ENCODE peak calls at places on chromosome 12, in ten cellular contexts. One of them, this sample, is unnamed.
A peak's percentile ranks its signal among the peaks of the same experiment; 100 is the strongest.

GRCh38 chr12:64633186-64633939 is 23.1 kb downstream of the RASSF3 start:
- DNase-seq in activated CD8-positive, alpha-beta memory T cell treated with anti-CD3 and anti-CD28 coated beads, Interleukin-2, amount 10 ng/mL, durations not matched to agents 7 days and 5 days: no peak
- DNase-seq in GM20000: no peak
- DNase-seq in H9: no peak
- DNase-seq in activated naive CD4-positive, alpha-beta T cell: no peak
- DNase-seq in T-helper 2 cell: no peak
- DNase-seq in activated CD8-positive, alpha-beta T cell treated with anti-CD3 and anti-CD28 coated beads for 36 hours: no peak
- DNase-seq in WTC11: no peak
- DNase-seq in HEK293T: no peak
- DNase-seq in GM03348: no peak
- DNase-seq in this sample: no peak

GRCh38 chr12:14325716-14326343 is 39.7 kb upstream of the ATF7IP start:
- DNase-seq in activated CD8-positive, alpha-beta memory T cell treated with anti-CD3 and anti-CD28 coated beads, Interleukin-2, amount 10 ng/mL, durations not matched to agents 7 days and 5 days: no peak
- DNase-seq in GM20000: no peak
- DNase-seq in H9: no peak
- DNase-seq in activated naive CD4-positive, alpha-beta T cell: no peak
- DNase-seq in T-helper 2 cell: no peak
- DNase-seq in activated CD8-positive, alpha-beta T cell treated with anti-CD3 and anti-CD28 coated beads for 36 hours: no peak
- DNase-seq in WTC11: no peak
- DNase-seq in HEK293T: no peak
- DNase-seq in GM03348: no peak
- DNase-seq in this sample: no peak

GRCh38 chr12:26878661-26879119 is 45.7 kb upstream of the ITPR2 start:
- DNase-seq in activated CD8-positive, alpha-beta memory T cell treated with anti-CD3 and anti-CD28 coated beads, Interleukin-2, amount 10 ng/mL, durations not matched to agents 7 days and 5 days: no peak
- DNase-seq in GM20000: peak; percentile 39
- DNase-seq in H9: no peak
- DNase-seq in activated naive CD4-positive, alpha-beta T cell: no peak
- DNase-seq in T-helper 2 cell: no peak
- DNase-seq in activated CD8-positive, alpha-beta T cell treated with anti-CD3 and anti-CD28 coated beads for 36 hours: no peak
- DNase-seq in WTC11: no peak
- DNase-seq in HEK293T: no peak
- DNase-seq in GM03348: peak; percentile 28
- DNase-seq in this sample: peak; percentile 67

GRCh38 chr12:115710104-115710564 is 567.4 kb downstream of the MED13L start:
- DNase-seq in activated CD8-positive, alpha-beta memory T cell treated with anti-CD3 and anti-CD28 coated beads, Interleukin-2, amount 10 ng/mL, durations not matched to agents 7 days and 5 days: no peak
- DNase-seq in GM20000: no peak
- DNase-seq in H9: no peak
- DNase-seq in activated naive CD4-positive, alpha-beta T cell: no peak
- DNase-seq in T-helper 2 cell: no peak
- DNase-seq in activated CD8-positive, alpha-beta T cell treated with anti-CD3 and anti-CD28 coated beads for 36 hours: no peak
- DNase-seq in WTC11: no peak
- DNase-seq in HEK293T: no peak
- DNase-seq in GM03348: peak; percentile 68
- DNase-seq in this sample: no peak

GRCh38 chr12:99960312-99960711 is 24.4 kb downstream of the ANKS1B start:
- DNase-seq in activated CD8-positive, alpha-beta memory T cell treated with anti-CD3 and anti-CD28 coated beads, Interleukin-2, amount 10 ng/mL, durations not matched to agents 7 days and 5 days: no peak
- DNase-seq in GM20000: no peak
- DNase-seq in H9: no peak
- DNase-seq in activated naive CD4-positive, alpha-beta T cell: no peak
- DNase-seq in T-helper 2 cell: no peak
- DNase-seq in activated CD8-positive, alpha-beta T cell treated with anti-CD3 and anti-CD28 coated beads for 36 hours: no peak
- DNase-seq in WTC11: no peak
- DNase-seq in HEK293T: no peak
- DNase-seq in GM03348: peak; percentile 7
- DNase-seq in this sample: no peak

GRCh38 chr12:22709292-22709691 is 84.3 kb downstream of the ETNK1 start:
- DNase-seq in activated CD8-positive, alpha-beta memory T cell treated with anti-CD3 and anti-CD28 coated beads, Interleukin-2, amount 10 ng/mL, durations not matched to agents 7 days and 5 days: no peak
- DNase-seq in GM20000: peak; percentile 55
- DNase-seq in H9: no peak
- DNase-seq in activated naive CD4-positive, alpha-beta T cell: no peak
- DNase-seq in T-helper 2 cell: no peak
- DNase-seq in activated CD8-positive, alpha-beta T cell treated with anti-CD3 and anti-CD28 coated beads for 36 hours: no peak
- DNase-seq in WTC11: no peak
- DNase-seq in HEK293T: peak; percentile 53
- DNase-seq in GM03348: peak; percentile 57
- DNase-seq in this sample: no peak

GRCh38 chr12:108369736-108370396 is 30.8 kb upstream of the CMKLR1 start:
- DNase-seq in activated CD8-positive, alpha-beta memory T cell treated with anti-CD3 and anti-CD28 coated beads, Interleukin-2, amount 10 ng/mL, durations not matched to agents 7 days and 5 days: no peak
- DNase-seq in GM20000: no peak
- DNase-seq in H9: no peak
- DNase-seq in activated naive CD4-positive, alpha-beta T cell: no peak
- DNase-seq in T-helper 2 cell: no peak
- DNase-seq in activated CD8-positive, alpha-beta T cell treated with anti-CD3 and anti-CD28 coated beads for 36 hours: no peak
- DNase-seq in WTC11: no peak
- DNase-seq in HEK293T: no peak
- DNase-seq in GM03348: no peak
- DNase-seq in this sample: no peak

GRCh38 chr12:98509063-98509462 is 6.3 kb upstream of the TMPO start:
- DNase-seq in activated CD8-positive, alpha-beta memory T cell treated with anti-CD3 and anti-CD28 coated beads, Interleukin-2, amount 10 ng/mL, durations not matched to agents 7 days and 5 days: no peak
- DNase-seq in GM20000: no peak
- DNase-seq in H9: no peak
- DNase-seq in activated naive CD4-positive, alpha-beta T cell: no peak
- DNase-seq in T-helper 2 cell: no peak
- DNase-seq in activated CD8-positive, alpha-beta T cell treated with anti-CD3 and anti-CD28 coated beads for 36 hours: no peak
- DNase-seq in WTC11: no peak
- DNase-seq in HEK293T: no peak
- DNase-seq in GM03348: no peak
- DNase-seq in this sample: no peak

GRCh38 chr12:89225401-89225800 is 126.9 kb downstream of the DUSP6 start:
- DNase-seq in activated CD8-positive, alpha-beta memory T cell treated with anti-CD3 and anti-CD28 coated beads, Interleukin-2, amount 10 ng/mL, durations not matched to agents 7 days and 5 days: peak; percentile 89
- DNase-seq in GM20000: peak; percentile 37
- DNase-seq in H9: peak; percentile 41
- DNase-seq in activated naive CD4-positive, alpha-beta T cell: peak; percentile 19
- DNase-seq in T-helper 2 cell: peak; percentile 22
- DNase-seq in activated CD8-positive, alpha-beta T cell treated with anti-CD3 and anti-CD28 coated beads for 36 hours: peak; percentile 89
- DNase-seq in WTC11: no peak
- DNase-seq in HEK293T: no peak
- DNase-seq in GM03348: peak; percentile 37
- DNase-seq in this sample: peak; percentile 79

GRCh38 chr12:42213954-42214426 is 24.1 kb downstream of the YAF2 start:
- DNase-seq in activated CD8-positive, alpha-beta memory T cell treated with anti-CD3 and anti-CD28 coated beads, Interleukin-2, amount 10 ng/mL, durations not matched to agents 7 days and 5 days: no peak
- DNase-seq in GM20000: no peak
- DNase-seq in H9: no peak
- DNase-seq in activated naive CD4-positive, alpha-beta T cell: no peak
- DNase-seq in T-helper 2 cell: no peak
- DNase-seq in activated CD8-positive, alpha-beta T cell treated with anti-CD3 and anti-CD28 coated beads for 36 hours: no peak
- DNase-seq in WTC11: no peak
- DNase-seq in HEK293T: no peak
- DNase-seq in GM03348: no peak
- DNase-seq in this sample: no peak

GRCh38 chr12:75868501-75868900 is 163.1 kb downstream of the PHLDA1 start:
- DNase-seq in activated CD8-positive, alpha-beta memory T cell treated with anti-CD3 and anti-CD28 coated beads, Interleukin-2, amount 10 ng/mL, durations not matched to agents 7 days and 5 days: no peak
- DNase-seq in GM20000: no peak
- DNase-seq in H9: no peak
- DNase-seq in activated naive CD4-positive, alpha-beta T cell: no peak
- DNase-seq in T-helper 2 cell: no peak
- DNase-seq in activated CD8-positive, alpha-beta T cell treated with anti-CD3 and anti-CD28 coated beads for 36 hours: no peak
- DNase-seq in WTC11: no peak
- DNase-seq in HEK293T: no peak
- DNase-seq in GM03348: no peak
- DNase-seq in this sample: no peak

GRCh38 chr12:106233011-106233410 is 14.8 kb downstream of the CKAP4 start:
- DNase-seq in activated CD8-positive, alpha-beta memory T cell treated with anti-CD3 and anti-CD28 coated beads, Interleukin-2, amount 10 ng/mL, durations not matched to agents 7 days and 5 days: no peak
- DNase-seq in GM20000: no peak
- DNase-seq in H9: no peak
- DNase-seq in activated naive CD4-positive, alpha-beta T cell: no peak
- DNase-seq in T-helper 2 cell: no peak
- DNase-seq in activated CD8-positive, alpha-beta T cell treated with anti-CD3 and anti-CD28 coated beads for 36 hours: no peak
- DNase-seq in WTC11: no peak
- DNase-seq in HEK293T: no peak
- DNase-seq in GM03348: no peak
- DNase-seq in this sample: no peak

GRCh38 chr12:119804011-119804641 is 73.0 kb downstream of the CIT start:
- DNase-seq in activated CD8-positive, alpha-beta memory T cell treated with anti-CD3 and anti-CD28 coated beads, Interleukin-2, amount 10 ng/mL, durations not matched to agents 7 days and 5 days: no peak
- DNase-seq in GM20000: no peak
- DNase-seq in H9: peak; percentile 93
- DNase-seq in activated naive CD4-positive, alpha-beta T cell: no peak
- DNase-seq in T-helper 2 cell: no peak
- DNase-seq in activated CD8-positive, alpha-beta T cell treated with anti-CD3 and anti-CD28 coated beads for 36 hours: peak; percentile 6
- DNase-seq in WTC11: peak; percentile 87
- DNase-seq in HEK293T: peak; percentile 80
- DNase-seq in GM03348: peak; percentile 85
- DNase-seq in this sample: no peak

GRCh38 chr12:124917135-124917840 is 2.8 kb upstream of the UBC start:
- DNase-seq in activated CD8-positive, alpha-beta memory T cell treated with anti-CD3 and anti-CD28 coated beads, Interleukin-2, amount 10 ng/mL, durations not matched to agents 7 days and 5 days: peak; percentile 98
- DNase-seq in GM20000: peak; percentile 76
- DNase-seq in H9: peak; percentile 100
- DNase-seq in activated naive CD4-positive, alpha-beta T cell: no peak
- DNase-seq in T-helper 2 cell: peak; percentile 93
- DNase-seq in activated CD8-positive, alpha-beta T cell treated with anti-CD3 and anti-CD28 coated beads for 36 hours: peak; percentile 97
- DNase-seq in WTC11: peak; percentile 95
- DNase-seq in HEK293T: peak; percentile 80
- DNase-seq in GM03348: peak; percentile 90
- DNase-seq in this sample: no peak